ENCODE peak calls at places on chromosomes 3 and 15, in ten cellular contexts. V is T-cell; A is cardiac fibroblast; P is left cardiac atrium; B is activated naive CD4-positive, alpha-beta T cell; Q is progenitor cell of endocrine pancreas; M is stimulated activated CD4-positive, alpha-beta T cell treated with anti-CD3 and anti-CD28 coated beads, Interleukin-4, amount 100 ng/mL, for 1 hour; J is stimulated activated CD8-positive, alpha-beta memory T cell treated with anti-CD3 and anti-CD28 coated beads, Interleukin-7, amount 100 ng/mL, for 1 hour; I is midbrain; C is choroid plexus epithelial cell. K is an unnamed sample.

GRCh38 chr3:100097919-100098896 is 16.1 kb downstream of the FILIP1L start:
- DNase-seq in P (no peak), I (no peak), C (peak; percentile 64), J (no peak), V (no peak), A (peak; percentile 37), M (no peak), B (no peak), Q (no peak), K (no peak)

GRCh38 chr3:134004841-134005240 is 24.9 kb downstream of the SLCO2A1 start:
- DNase-seq in M (no peak), I (no peak), P (no peak), B (no peak), V (no peak), Q (no peak), A (peak; percentile 34), C (no peak), J (no peak), K (no peak)

GRCh38 chr3:59937206-59937605 is 887.4 kb upstream of the CFAP20DC start:
- DNase-seq in P (no peak), Q (no peak), B (no peak), I (no peak), V (no peak), J (no peak), A (no peak), C (no peak), M (no peak), K (no peak)

GRCh38 chr3:5226783-5227182 is 39.3 kb downstream of the EDEM1 start:
- DNase-seq in M (no peak), Q (no peak), P (no peak), C (peak; percentile 64), B (no peak), V (no peak), I (peak; percentile 10), J (no peak), A (peak; percentile 62), K (no peak)

GRCh38 chr3:115698851-115699535 is 75.7 kb downstream of the GAP43 start:
- DNase-seq in M (no peak), C (no peak), Q (no peak), B (no peak), I (no peak), A (peak; percentile 20), P (no peak), J (no peak), V (no peak), K (no peak)

GRCh38 chr3:133886031-133886722 is 9.5 kb downstream of the RAB6B start:
- DNase-seq in C (no peak), Q (no peak), M (no peak), P (no peak), B (no peak), J (no peak), V (no peak), I (no peak), A (no peak), K (no peak)

GRCh38 chr3:44885618-44886017 is 11.2 kb downstream of the TGM4 start:
- DNase-seq in M (no peak), I (no peak), Q (no peak), J (no peak), B (no peak), V (no peak), C (peak; percentile 97), P (no peak), A (peak; percentile 94), K (no peak)

GRCh38 chr3:99084156-99084555 is 182.7 kb upstream of the DCBLD2 start:
- DNase-seq in C (no peak), V (no peak), I (no peak), Q (no peak), P (no peak), A (no peak), J (no peak), B (no peak), M (no peak), K (no peak)

GRCh38 chr3:12175137-12175593 is 16.5 kb upstream of the TIMP4 start:
- DNase-seq in C (no peak), V (no peak), I (no peak), J (no peak), B (no peak), Q (no peak), M (no peak), P (no peak), A (peak; percentile 35), K (no peak)

GRCh38 chr3:63625161-63625560 is 27.3 kb upstream of the SNTN start:
- DNase-seq in C (peak; percentile 82), M (no peak), I (no peak), B (no peak), V (no peak), Q (no peak), P (no peak), A (peak; percentile 76), J (no peak), K (no peak)

GRCh38 chr3:187746479-187747335 is 1.4 kb upstream of the BCL6 start:
- DNase-seq in V (no peak), J (no peak), C (peak; percentile 67), Q (no peak), B (no peak), A (peak; percentile 67), M (no peak), P (no peak), I (peak; percentile 33), K (no peak)

GRCh38 chr3:46492890-46493547 is 4.8 kb upstream of the RTP3 start:
- DNase-seq in V (no peak), M (no peak), J (no peak), Q (no peak), P (no peak), B (no peak), C (no peak), I (no peak), A (no peak), K (no peak)

GRCh38 chr3:12984023-12984823 is 89.0 kb downstream of the IQSEC1 start:
- DNase-seq in I (peak; percentile 80), A (peak; percentile 83), P (peak; percentile 63), B (no peak), V (peak; percentile 44), Q (no peak), C (peak; percentile 86), M (peak; percentile 58), J (peak; percentile 37), K (peak; percentile 49)

GRCh38 chr3:31230834-31231233 is 301.9 kb upstream of the STT3B start:
- DNase-seq in B (no peak), C (peak; percentile 85), I (no peak), J (no peak), V (no peak), M (no peak), P (no peak), A (no peak), Q (no peak), K (no peak)

GRCh38 chr3:189631409-189631808 is 220 bp downstream of the TP63 start:
- DNase-seq in V (no peak), B (no peak), M (no peak), A (no peak), I (no peak), C (no peak), J (no peak), Q (no peak), P (no peak), K (no peak)

GRCh38 chr3:39631136-39631535 is 163.7 kb downstream of the MOBP start:
- DNase-seq in V (no peak), P (no peak), C (no peak), M (no peak), I (no peak), A (no peak), B (no peak), J (no peak), Q (no peak), K (no peak)

GRCh38 chr3:152909180-152909883 is 74.4 kb downstream of the P2RY1 start:
- DNase-seq in J (no peak), M (no peak), I (no peak), C (peak; percentile 44), Q (no peak), V (no peak), P (peak; percentile 22), A (peak; percentile 82), B (no peak), K (no peak)

GRCh38 chr15:65835452-65835851 is 33.8 kb upstream of the RAB11A start:
- DNase-seq in C (no peak), V (no peak), P (no peak), B (no peak), Q (no peak), I (no peak), A (no peak), M (no peak), J (no peak), K (no peak)

GRCh38 chr15:41997845-41998244 is 23.0 kb downstream of the PLA2G4E start:
- DNase-seq in A (no peak), V (no peak), B (no peak), P (no peak), Q (no peak), M (no peak), J (no peak), I (no peak), C (no peak), K (no peak)

GRCh38 chr3:128372281-128372680 is 94.4 kb downstream of the DNAJB8 start:
- DNase-seq in B (no peak), J (no peak), I (no peak), P (no peak), C (no peak), A (no peak), Q (no peak), M (no peak), V (no peak), K (no peak)

GRCh38 chr15:54347082-54347827 is 369.0 kb downstream of the UNC13C start:
- DNase-seq in Q (no peak), J (no peak), M (no peak), A (no peak), V (no peak), B (no peak), C (no peak), I (no peak), P (no peak), K (no peak)

GRCh38 chr15:75776075-75776443 is 63.4 kb upstream of the CSPG4 start:
- DNase-seq in I (no peak), Q (no peak), J (no peak), B (no peak), P (no peak), C (peak; percentile 48), A (peak; percentile 36), V (no peak), M (no peak), K (no peak)

K was measured in effector memory CD8-positive, alpha-beta T cell.